ENCODE peak calls at places on chromosome 4, in eight cellular contexts. F is NCI-H1092 treated with DMSO at 0.1 percent for 48 hours; L is mucosa of gallbladder; R is dorsolateral prefrontal cortex; G is SK-MEL-5; J is CD8-positive, alpha-beta memory T cell; E is posterior cingulate gyrus; C is NCI-H748 treated with DMSO at 0.1 percent for 48 hours. X is an unnamed sample.

GRCh38 chr4:182533948-182534347 is 290.7 kb downstream of the TENM3 start:
- DNase-seq in F (no peak), R (no peak), E (no peak), J (no peak), C (no peak), L (no peak), G (no peak), X (no peak)

GRCh38 chr4:170122252-170122651 is 32.5 kb upstream of the AADAT start:
- DNase-seq in E (no peak), L (no peak), G (no peak), R (no peak), J (no peak), F (no peak), C (no peak), X (no peak)

GRCh38 chr4:127783026-127783769 is 1.1 kb downstream of the HSPA4L start:
- DNase-seq in R (peak), F (peak), J (no peak), C (peak), G (peak), E (peak), L (peak), X (peak)

GRCh38 chr4:67122029-67122428 is 423.3 kb downstream of the CENPC start:
- DNase-seq in G (peak), J (no peak), E (no peak), L (no peak), C (no peak), R (no peak), F (peak), X (no peak)

GRCh38 chr4:9898596-9899345 is 117.3 kb downstream of the DRD5 start:
- DNase-seq in L (peak), J (no peak), G (peak), C (no peak), R (peak), F (no peak), E (peak), X (peak)

GRCh38 chr4:3361406-3361805 is 68.6 kb downstream of the RGS12 start:
- DNase-seq in L (no peak), F (no peak), J (no peak), G (no peak), C (no peak), E (no peak), R (no peak), X (no peak)

GRCh38 chr4:7786040-7786439 is 153.6 kb downstream of the AFAP1 start:
- DNase-seq in C (no peak), J (no peak), R (no peak), G (no peak), L (no peak), F (no peak), E (no peak), X (no peak)

GRCh38 chr4:82519776-82520175 is 42.0 kb downstream of the TMEM150C start:
- DNase-seq in G (no peak), J (no peak), C (no peak), R (no peak), F (no peak), L (no peak), E (no peak), X (no peak)

GRCh38 chr4:175253184-175253902 is 335.2 kb downstream of the ADAM29 start:
- DNase-seq in L (no peak), C (no peak), E (no peak), F (peak), G (peak), R (no peak), J (no peak), X (no peak)

GRCh38 chr4:72591547-72591946 is 22.5 kb upstream of the ADAMTS3 start:
- DNase-seq in L (no peak), G (no peak), C (no peak), R (no peak), J (no peak), F (no peak), E (no peak), X (no peak)

GRCh38 chr4:152778656-152779512 is 646 bp downstream of the TIGD4 start:
- DNase-seq in C (no peak), R (peak), F (peak), E (peak), L (no peak), J (peak), G (peak), X (peak)

GRCh38 chr4:75916091-75916661 is 13.9 kb upstream of the PPEF2 start:
- DNase-seq in R (no peak), L (no peak), E (peak), C (peak), G (peak), J (peak), F (peak), X (no peak)

GRCh38 chr4:25157071-25157470 is 3.2 kb downstream of the SEPSECS start:
- DNase-seq in E (no peak), L (no peak), R (no peak), C (no peak), J (no peak), F (no peak), G (no peak), X (no peak)

GRCh38 chr4:95014068-95014467 is 256.3 kb downstream of the BMPR1B start:
- DNase-seq in E (no peak), F (no peak), L (no peak), C (no peak), R (no peak), J (no peak), G (no peak), X (no peak)

GRCh38 chr4:61985426-61985825 is 785.3 kb downstream of the ADGRL3 start:
- DNase-seq in G (no peak), F (no peak), L (no peak), R (no peak), E (no peak), J (no peak), C (no peak), X (no peak)

GRCh38 chr4:183469936-183470335 is 25.5 kb downstream of the CDKN2AIP start:
- DNase-seq in C (no peak), J (no peak), L (no peak), E (no peak), R (no peak), G (peak), F (no peak), X (no peak)